ENCODE peak calls at places on chromosomes 16 and 17, in four cellular contexts. C, J, S and P are unnamed samples.

GRCh38 chr16:3998793-3999478 is 117.3 kb downstream of the ADCY9 start:
- DNase-seq in J (no peak), C (no peak), S (no peak), P (no peak)

GRCh38 chr17:51948128-51948527 is 210.4 kb downstream of the CA10 start:
- DNase-seq in C (no peak), J (no peak), S (no peak), P (no peak)

GRCh38 chr17:83037084-83037950 is 42.1 kb upstream of the METRNL start:
- DNase-seq in C (no peak), S (no peak), J (no peak), P (no peak)

GRCh38 chr17:37888881-37889280 is 35.3 kb upstream of the TBC1D3K start:
- DNase-seq in J (no peak), S (no peak), C (no peak), P (no peak)

GRCh38 chr17:32275060-32276042 is 9.7 kb downstream of the RHBDL3 start:
- DNase-seq in S (no peak), J (no peak), C (peak), P (peak)

GRCh38 chr17:82020874-82021727 is 1.6 kb downstream of the CENPX start:
- DNase-seq in C (no peak), S (peak), J (no peak), P (no peak)

GRCh38 chr17:57257911-57258885 is 1.9 kb downstream of the MSI2 start:
- DNase-seq in J (no peak), S (peak), C (peak), P (peak)

GRCh38 chr17:65170839-65171238 is 33.7 kb downstream of the RGS9 start:
- DNase-seq in C (no peak), S (peak), J (no peak), P (no peak)

GRCh38 chr16:73047536-73048291 is at the start of gene ZFHX3:
- DNase-seq in S (peak), C (peak), J (no peak), P (no peak)

GRCh38 chr16:71817690-71818089 is 9.1 kb upstream of the AP1G1 start:
- DNase-seq in S (no peak), C (no peak), J (no peak), P (no peak)

GRCh38 chr16:69089091-69089912 is 16.2 kb upstream of the HAS3 start:
- DNase-seq in S (peak), C (no peak), J (peak), P (peak)

DNA sequence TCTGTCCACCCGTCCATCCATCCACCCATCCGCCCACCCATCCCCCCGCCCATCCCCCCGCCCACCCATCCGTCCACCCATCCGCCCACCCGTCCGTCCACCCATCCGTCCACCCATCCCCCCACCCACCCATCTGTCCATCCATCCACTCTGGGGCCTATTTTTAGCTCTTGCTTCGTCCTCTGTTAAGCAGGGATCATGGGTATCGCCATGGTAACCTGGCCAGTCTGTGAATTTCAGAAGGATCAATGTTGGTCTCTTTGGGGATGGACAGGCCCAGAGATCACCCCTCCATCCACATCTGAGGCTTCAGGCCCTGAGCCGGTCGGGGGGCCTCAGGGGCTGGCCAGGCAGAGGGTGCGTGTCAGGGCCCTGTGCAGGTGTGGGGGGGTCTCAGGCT is 15.2 kb upstream of the DPEP1 start:
- DNase-seq in C (no peak), S (no peak), J (no peak), P (no peak)
- TF ChIP-seq BRCA1 in C (no peak), S (no peak), J (no peak), P (no peak)

DNA sequence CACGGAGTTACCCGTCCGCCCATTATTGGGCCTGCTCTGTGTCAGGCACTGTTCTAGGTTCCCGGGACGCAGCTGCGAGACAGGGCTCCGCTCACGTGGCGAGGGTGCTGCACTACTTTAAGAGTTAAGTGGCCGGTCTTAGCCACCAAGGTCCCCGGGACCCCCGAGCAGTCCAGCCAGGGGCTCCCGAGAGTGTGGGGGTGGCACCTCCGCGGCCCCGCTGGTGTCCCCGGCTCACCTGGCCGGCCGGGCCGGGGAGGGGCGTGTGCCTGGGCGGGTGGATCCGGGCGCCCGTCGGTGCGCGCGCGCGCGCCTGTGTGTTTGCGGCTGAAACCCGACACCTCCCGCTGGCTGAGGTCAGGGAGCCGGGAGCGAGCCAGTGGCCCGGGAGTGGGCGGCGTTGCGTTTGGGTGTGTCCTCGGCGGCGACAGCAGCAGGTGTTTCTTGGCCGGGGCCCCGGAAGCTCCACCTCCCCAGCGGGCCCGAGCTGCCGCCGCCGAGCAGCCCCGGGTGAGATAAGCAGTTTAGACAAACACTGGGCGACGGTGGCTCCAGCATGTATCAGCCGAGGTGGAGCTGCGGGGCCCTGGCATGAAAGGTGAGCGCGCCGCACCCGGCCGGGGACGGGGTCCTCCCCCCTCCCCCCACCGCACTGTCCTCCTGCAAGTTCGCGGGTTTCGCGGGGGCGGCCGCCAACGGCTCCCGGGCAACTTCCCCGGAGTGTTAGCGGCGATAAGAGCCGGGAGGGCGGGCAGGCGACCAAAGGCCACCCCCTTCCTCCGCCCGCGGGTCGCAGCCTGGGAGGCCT is at the start of gene GSE1:
- DNase-seq in S (peak), C (peak), J (peak), P (peak)
- TF ChIP-seq BRCA1 in S (peak), C (no peak), J (no peak), P (no peak)

GRCh38 chr16:53549970-53550406 is 47.0 kb upstream of the AKTIP start:
- DNase-seq in J (peak), C (peak), S (peak), P (peak)
- TF ChIP-seq BRCA1 in J (no peak), C (no peak), S (no peak), P (no peak)

GRCh38 chr16:13186813-13187212 is 285.4 kb downstream of the SHISA9 start:
- DNase-seq in C (no peak), S (peak), J (no peak), P (no peak)
- TF ChIP-seq BRCA1 in C (no peak), S (no peak), J (no peak), P (no peak)

GRCh38 chr16:48609453-48610023 is 442 bp downstream of the N4BP1 start:
- DNase-seq in J (no peak), C (peak), S (no peak), P (peak)
- TF ChIP-seq BRCA1 in J (no peak), C (no peak), S (no peak), P (no peak)

GRCh38 chr16:80006175-80006895 is 405.8 kb upstream of the MAF start:
- DNase-seq in S (no peak), J (no peak), C (no peak), P (peak)
- TF ChIP-seq BRCA1 in S (no peak), J (no peak), C (no peak), P (no peak)

DNA sequence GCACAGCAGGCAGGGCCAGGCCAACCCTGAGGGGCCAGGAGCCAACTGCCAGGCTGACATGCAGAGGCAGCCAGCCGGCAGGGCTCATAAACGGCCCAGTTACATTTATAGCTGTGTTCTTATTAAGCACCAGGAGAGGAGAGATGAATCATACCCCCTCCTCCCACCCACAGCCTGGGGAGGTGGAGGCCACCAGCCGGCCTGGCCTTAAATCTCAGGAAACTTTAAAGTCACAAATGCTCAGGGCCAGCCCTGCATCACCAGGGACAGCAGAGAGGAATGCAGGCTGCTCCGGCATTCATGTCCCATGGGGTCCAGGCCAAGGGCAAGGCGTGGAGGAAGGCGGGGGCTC is 177.3 kb downstream of the TMEM132E start:
- DNase-seq in S (no peak), C (no peak), J (no peak), P (no peak)
- TF ChIP-seq BRCA1 in S (no peak), C (no peak), J (no peak), P (no peak)

DNA sequence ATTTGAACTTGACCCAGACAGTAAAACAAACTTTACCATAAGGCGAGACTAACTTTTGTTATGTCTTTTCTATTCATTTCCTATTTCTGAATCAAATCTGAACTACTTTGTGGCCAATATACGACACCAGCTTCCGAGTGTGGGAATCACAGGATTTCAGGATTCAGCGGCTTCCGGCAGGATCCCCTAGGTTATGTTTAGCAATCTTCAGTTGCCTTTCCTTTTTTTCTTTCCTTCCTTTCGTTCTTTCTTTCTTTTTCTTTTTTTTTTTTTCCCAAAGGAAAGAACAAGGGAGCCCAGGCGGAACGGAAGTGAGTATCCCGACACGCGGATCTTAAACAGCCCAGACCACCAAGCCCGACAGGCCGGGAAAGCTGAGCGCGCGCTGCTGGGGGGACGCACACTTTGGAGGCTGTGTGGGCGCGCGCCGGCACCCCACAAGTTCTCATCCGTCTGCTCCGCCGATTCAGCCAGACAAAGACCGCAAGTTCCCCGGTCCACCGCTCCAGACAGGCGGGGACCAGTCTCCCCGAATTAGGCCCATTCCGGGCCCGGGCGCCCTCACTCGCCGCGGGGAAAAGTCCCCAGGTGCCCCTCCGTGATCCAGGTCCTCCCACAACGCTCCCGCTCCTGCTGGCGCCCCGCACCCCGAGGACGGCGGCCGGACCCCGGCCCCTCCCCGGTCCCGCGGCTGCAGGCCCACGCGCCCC is 540 bp downstream of the TBC1D16 start:
- DNase-seq in J (no peak), S (no peak), C (peak), P (no peak)
- TF ChIP-seq BRCA1 in J (no peak), S (no peak), C (no peak), P (no peak)

DNA sequence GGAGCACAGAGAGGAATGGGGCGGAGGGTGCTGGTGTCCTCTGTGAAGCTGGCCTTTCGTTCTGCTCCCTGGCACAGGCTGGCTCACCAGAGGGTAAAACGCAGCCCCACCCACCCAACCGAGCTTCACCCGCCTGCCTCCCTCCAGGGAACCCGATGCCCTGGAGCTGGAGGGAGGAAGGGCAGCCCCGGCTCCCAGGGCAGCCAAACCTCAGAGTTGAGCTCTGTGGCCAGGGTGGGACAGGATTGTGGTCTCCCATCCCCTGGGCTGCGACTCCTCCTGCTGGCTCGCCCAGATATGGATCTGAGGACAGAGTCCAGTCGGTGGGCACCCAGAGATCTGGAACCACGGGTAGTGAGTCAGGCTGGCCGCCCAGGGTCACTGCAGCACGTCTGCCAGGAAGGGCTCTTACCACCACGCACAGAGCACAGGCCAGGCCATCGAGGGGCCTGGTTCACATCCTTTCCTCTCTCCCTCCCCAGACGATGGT is 42.6 kb upstream of the CHMP6 start:
- DNase-seq in C (no peak), S (no peak), J (no peak), P (no peak)
- TF ChIP-seq BRCA1 in C (no peak), S (no peak), J (no peak), P (no peak)